ENCODE peak calls at places on chromosomes 5 and 9, in seven cellular contexts. One of them, this sample, is unnamed.

GRCh38 chr9:83962165-83962564 is 17.9 kb downstream of the HNRNPK start:
- DNase-seq in stromal cell of bone marrow: no peak
- DNase-seq in NCI-H460: no peak
- DNase-seq in fibroblast of the conjunctiva: no peak
- DNase-seq in ACHN: no peak
- DNase-seq in stimulated activated CD4-positive, alpha-beta T cell treated with anti-CD3 and anti-CD28 coated beads, Interleukin-2, amount 100 ng/mL, for 24 hours: no peak
- DNase-seq in choroid plexus epithelial cell: no peak
- DNase-seq in this sample: peak

GRCh38 chr5:140973550-140973949 is 7.3 kb downstream of the PCDHAC2 start:
- DNase-seq in stromal cell of bone marrow: no peak
- DNase-seq in NCI-H460: no peak
- DNase-seq in fibroblast of the conjunctiva: no peak
- DNase-seq in ACHN: no peak
- DNase-seq in stimulated activated CD4-positive, alpha-beta T cell treated with anti-CD3 and anti-CD28 coated beads, Interleukin-2, amount 100 ng/mL, for 24 hours: no peak
- DNase-seq in choroid plexus epithelial cell: no peak
- DNase-seq in this sample: no peak

GRCh38 chr5:35089688-35090314 is 42.1 kb upstream of the AGXT2 start:
- DNase-seq in stromal cell of bone marrow: peak
- DNase-seq in NCI-H460: peak
- DNase-seq in fibroblast of the conjunctiva: peak
- DNase-seq in ACHN: peak
- DNase-seq in stimulated activated CD4-positive, alpha-beta T cell treated with anti-CD3 and anti-CD28 coated beads, Interleukin-2, amount 100 ng/mL, for 24 hours: peak
- DNase-seq in choroid plexus epithelial cell: peak
- DNase-seq in this sample: peak

GRCh38 chr9:19550009-19550408 is 141.2 kb downstream of the ACER2 start:
- DNase-seq in stromal cell of bone marrow: no peak
- DNase-seq in NCI-H460: no peak
- DNase-seq in fibroblast of the conjunctiva: no peak
- DNase-seq in ACHN: no peak
- DNase-seq in stimulated activated CD4-positive, alpha-beta T cell treated with anti-CD3 and anti-CD28 coated beads, Interleukin-2, amount 100 ng/mL, for 24 hours: no peak
- DNase-seq in choroid plexus epithelial cell: no peak
- DNase-seq in this sample: no peak

GRCh38 chr5:153654892-153655520 is 164.5 kb downstream of the GRIA1 start:
- DNase-seq in stromal cell of bone marrow: no peak
- DNase-seq in NCI-H460: no peak
- DNase-seq in fibroblast of the conjunctiva: no peak
- DNase-seq in ACHN: no peak
- DNase-seq in stimulated activated CD4-positive, alpha-beta T cell treated with anti-CD3 and anti-CD28 coated beads, Interleukin-2, amount 100 ng/mL, for 24 hours: no peak
- DNase-seq in choroid plexus epithelial cell: no peak
- DNase-seq in this sample: peak

GRCh38 chr9:36166150-36166927 is 2.8 kb upstream of the CCIN start:
- DNase-seq in stromal cell of bone marrow: peak
- DNase-seq in NCI-H460: peak
- DNase-seq in fibroblast of the conjunctiva: no peak
- DNase-seq in ACHN: peak
- DNase-seq in stimulated activated CD4-positive, alpha-beta T cell treated with anti-CD3 and anti-CD28 coated beads, Interleukin-2, amount 100 ng/mL, for 24 hours: peak
- DNase-seq in choroid plexus epithelial cell: peak
- DNase-seq in this sample: peak

GRCh38 chr9:128714586-128715435 is 9.1 kb downstream of the ZDHHC12 start:
- DNase-seq in stromal cell of bone marrow: no peak
- DNase-seq in NCI-H460: no peak
- DNase-seq in fibroblast of the conjunctiva: no peak
- DNase-seq in ACHN: no peak
- DNase-seq in stimulated activated CD4-positive, alpha-beta T cell treated with anti-CD3 and anti-CD28 coated beads, Interleukin-2, amount 100 ng/mL, for 24 hours: no peak
- DNase-seq in choroid plexus epithelial cell: no peak
- DNase-seq in this sample: no peak

GRCh38 chr5:157431544-157432200 is 28.3 kb upstream of the NIPAL4 start:
- DNase-seq in stromal cell of bone marrow: peak
- DNase-seq in NCI-H460: peak
- DNase-seq in fibroblast of the conjunctiva: peak
- DNase-seq in ACHN: peak
- DNase-seq in stimulated activated CD4-positive, alpha-beta T cell treated with anti-CD3 and anti-CD28 coated beads, Interleukin-2, amount 100 ng/mL, for 24 hours: no peak
- DNase-seq in choroid plexus epithelial cell: peak
- DNase-seq in this sample: peak

GRCh38 chr5:14741721-14742426 is 77.4 kb downstream of the OTULIN start:
- DNase-seq in stromal cell of bone marrow: no peak
- DNase-seq in NCI-H460: no peak
- DNase-seq in fibroblast of the conjunctiva: no peak
- DNase-seq in ACHN: no peak
- DNase-seq in stimulated activated CD4-positive, alpha-beta T cell treated with anti-CD3 and anti-CD28 coated beads, Interleukin-2, amount 100 ng/mL, for 24 hours: no peak
- DNase-seq in choroid plexus epithelial cell: no peak
- DNase-seq in this sample: no peak

GRCh38 chr9:35962126-35962906 is 4.4 kb upstream of the OR2S2 start:
- DNase-seq in stromal cell of bone marrow: peak
- DNase-seq in NCI-H460: peak
- DNase-seq in fibroblast of the conjunctiva: no peak
- DNase-seq in ACHN: no peak
- DNase-seq in stimulated activated CD4-positive, alpha-beta T cell treated with anti-CD3 and anti-CD28 coated beads, Interleukin-2, amount 100 ng/mL, for 24 hours: no peak
- DNase-seq in choroid plexus epithelial cell: peak
- DNase-seq in this sample: no peak

GRCh38 chr9:137502008-137502913 is 43.1 kb upstream of the NSMF start:
- DNase-seq in stromal cell of bone marrow: no peak
- DNase-seq in NCI-H460: peak
- DNase-seq in fibroblast of the conjunctiva: no peak
- DNase-seq in ACHN: no peak
- DNase-seq in stimulated activated CD4-positive, alpha-beta T cell treated with anti-CD3 and anti-CD28 coated beads, Interleukin-2, amount 100 ng/mL, for 24 hours: no peak
- DNase-seq in choroid plexus epithelial cell: no peak
- DNase-seq in this sample: no peak

GRCh38 chr5:155103164-155103563 is 89.6 kb downstream of the KIF4B start:
- DNase-seq in stromal cell of bone marrow: no peak
- DNase-seq in NCI-H460: no peak
- DNase-seq in fibroblast of the conjunctiva: no peak
- DNase-seq in ACHN: no peak
- DNase-seq in stimulated activated CD4-positive, alpha-beta T cell treated with anti-CD3 and anti-CD28 coated beads, Interleukin-2, amount 100 ng/mL, for 24 hours: no peak
- DNase-seq in choroid plexus epithelial cell: no peak
- DNase-seq in this sample: peak

GRCh38 chr9:91547076-91547475 is 123.4 kb upstream of the NFIL3 start:
- DNase-seq in stromal cell of bone marrow: no peak
- DNase-seq in NCI-H460: no peak
- DNase-seq in fibroblast of the conjunctiva: no peak
- DNase-seq in ACHN: no peak
- DNase-seq in stimulated activated CD4-positive, alpha-beta T cell treated with anti-CD3 and anti-CD28 coated beads, Interleukin-2, amount 100 ng/mL, for 24 hours: no peak
- DNase-seq in choroid plexus epithelial cell: no peak
- DNase-seq in this sample: no peak